ENCODE peak calls at places on chromosomes 16 and 17, in seven cellular contexts. R is stomach, T is transverse colon, F is tibial nerve, U is H1, L is ovary, S is K562. I is an unnamed sample.
A peak's percentile ranks its signal among the peaks of the same experiment; 100 is the strongest.

GRCh38 chr16:75000481-75001081 is 1.8 kb downstream of the ZNRF1 start:
- DNase-seq in R (no peak), T (no peak), F (no peak), U (no peak), L (no peak), S (no peak), I (no peak)

GRCh38 chr16:59543641-59544040 is 809.5 kb upstream of the GOT2 start:
- DNase-seq in R (no peak), T (no peak), F (no peak), U (no peak), L (no peak), S (no peak), I (no peak)

GRCh38 chr16:56841233-56841632 is 23.8 kb upstream of the SLC12A3 start:
- DNase-seq in R (no peak), T (no peak), F (peak; percentile 69), U (no peak), L (no peak), S (no peak), I (no peak)

GRCh38 chr16:31129568-31130335 is 5.8 kb downstream of the PRSS8 start:
- DNase-seq in R (no peak), T (peak; percentile 48), F (no peak), U (no peak), L (peak; percentile 89), S (no peak), I (peak; percentile 91)

GRCh38 chr17:39916918-39917317 is 1.5 kb downstream of the GSDMB start:
- DNase-seq in R (no peak), T (no peak), F (no peak), U (no peak), L (no peak), S (peak; percentile 42), I (no peak)

GRCh38 chr16:53822936-53823529 is 119.1 kb downstream of the FTO start:
- DNase-seq in R (no peak), T (no peak), F (no peak), U (no peak), L (no peak), S (no peak), I (no peak)

GRCh38 chr16:85524630-85525463 is 88.3 kb upstream of the GSE1 start:
- DNase-seq in R (peak; percentile 53), T (no peak), F (peak; percentile 22), U (no peak), L (no peak), S (no peak), I (peak; percentile 91)

GRCh38 chr17:77386502-77387192 is 245.9 kb downstream of the SEC14L1 start:
- DNase-seq in R (no peak), T (no peak), F (no peak), U (no peak), L (no peak), S (no peak), I (no peak)

GRCh38 chr17:2940352-2940751 is 123.1 kb downstream of the OR1D5 start:
- DNase-seq in R (peak; percentile 79), T (no peak), F (no peak), U (no peak), L (no peak), S (no peak), I (no peak)

GRCh38 chr17:35514561-35514960 is 22.9 kb downstream of the SLFN12L start:
- DNase-seq in R (no peak), T (no peak), F (no peak), U (no peak), L (no peak), S (no peak), I (no peak)

GRCh38 chr17:82217530-82218204 is 5.0 kb upstream of the CCDC57 start:
- DNase-seq in R (peak; percentile 63), T (peak; percentile 62), F (no peak), U (no peak), L (no peak), S (peak; percentile 71), I (peak; percentile 90)

GRCh38 chr17:63275318-63275967 is 170.7 kb downstream of the CYB561 start:
- DNase-seq in R (no peak), T (no peak), F (no peak), U (no peak), L (no peak), S (peak; percentile 28), I (no peak)

GRCh38 chr16:55035037-55035436 is 104.4 kb downstream of the IRX5 start:
- DNase-seq in R (peak; percentile 32), T (no peak), F (no peak), U (no peak), L (no peak), S (peak; percentile 54), I (no peak)

GRCh38 chr17:3773511-3773910 is 27.5 kb downstream of the ITGAE start:
- DNase-seq in R (no peak), T (no peak), F (no peak), U (no peak), L (no peak), S (no peak), I (no peak)

GRCh38 chr17:41131979-41132378 is 8.0 kb upstream of the KRTAP4-12 start:
- DNase-seq in R (no peak), T (no peak), F (no peak), U (no peak), L (no peak), S (no peak), I (no peak)

GRCh38 chr17:8581002-8581658 is 49.4 kb downstream of the MYH10 start:
- DNase-seq in R (no peak), T (no peak), F (no peak), U (no peak), L (no peak), S (no peak), I (no peak)

GRCh38 chr17:72392056-72393010 is 271.5 kb downstream of the SOX9 start:
- DNase-seq in R (no peak), T (no peak), F (peak; percentile 59), U (no peak), L (no peak), S (no peak), I (no peak)

GRCh38 chr17:33151565-33151964 is 141.5 kb downstream of the ASIC2 start:
- DNase-seq in R (no peak), T (no peak), F (no peak), U (no peak), L (no peak), S (no peak), I (no peak)

GRCh38 chr16:76681296-76681695 is 404.1 kb downstream of the CNTNAP4 start:
- DNase-seq in R (no peak), T (no peak), F (no peak), U (no peak), L (no peak), S (no peak), I (no peak)

GRCh38 chr16:53501216-53501859 is 1.7 kb downstream of the AKTIP start:
- DNase-seq in R (no peak), T (no peak), F (no peak), U (no peak), L (no peak), S (no peak), I (no peak)

GRCh38 chr17:73498854-73499597 is 145.2 kb downstream of the SDK2 start:
- DNase-seq in R (no peak), T (no peak), F (no peak), U (no peak), L (no peak), S (no peak), I (no peak)

GRCh38 chr17:147796-148740 is 10.7 kb downstream of the SCGB1C2 start:
- DNase-seq in R (peak; percentile 16), T (no peak), F (no peak), U (no peak), L (peak; percentile 24), S (no peak), I (peak; percentile 3)

GRCh38 chr17:31190351-31190750 is 95.6 kb downstream of the NF1 start:
- DNase-seq in R (no peak), T (no peak), F (no peak), U (no peak), L (no peak), S (no peak), I (no peak)

GRCh38 chr17:66715745-66716156 is 119.2 kb upstream of the CACNG5 start:
- DNase-seq in R (no peak), T (no peak), F (peak; percentile 27), U (peak; percentile 33), L (no peak), S (peak; percentile 62), I (no peak)

GRCh38 chr17:77948690-77949114 is 9.8 kb upstream of the TNRC6C start:
- DNase-seq in R (no peak), T (no peak), F (peak; percentile 23), U (no peak), L (no peak), S (no peak), I (peak; percentile 46)

GRCh38 chr17:1460233-1460632 is 4.2 kb upstream of the CRK start:
- DNase-seq in R (peak; percentile 94), T (peak; percentile 81), F (no peak), U (no peak), L (peak; percentile 55), S (no peak), I (peak; percentile 93)

GRCh38 chr17:66541461-66542182 is 239.2 kb downstream of the PRKCA start:
- DNase-seq in R (no peak), T (no peak), F (no peak), U (no peak), L (peak; percentile 49), S (peak; percentile 47), I (no peak)

DNA sequence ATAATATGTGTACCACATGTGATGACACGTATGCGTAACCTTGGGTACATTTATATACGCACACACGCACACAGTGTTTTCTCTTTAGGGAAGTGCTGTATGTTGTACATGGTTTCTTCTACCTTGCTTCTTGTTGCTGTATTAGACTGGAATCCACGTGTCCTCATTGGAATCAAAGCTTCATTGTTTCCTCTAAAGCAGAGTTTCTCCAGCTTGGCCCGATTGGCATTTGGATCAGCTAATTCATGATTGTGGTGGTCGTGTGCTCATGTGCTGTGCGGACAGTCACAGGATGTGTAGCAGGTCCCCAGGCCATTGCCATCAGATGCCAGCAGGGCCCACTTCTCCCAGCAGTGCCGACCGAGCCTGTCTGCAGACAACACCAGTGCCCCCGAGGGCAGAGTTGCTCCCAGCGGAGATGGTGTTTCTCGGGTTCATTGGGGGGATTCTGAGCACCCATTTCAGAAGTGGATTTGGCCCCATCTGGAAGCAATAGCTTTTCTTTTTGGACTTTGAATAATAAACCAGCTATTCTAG is 148.4 kb downstream of the RPTOR start:
- DNase-seq in R (no peak), T (no peak), F (no peak), U (no peak), L (no peak), S (no peak), I (no peak)
- TF ChIP-seq CTCF in R (no peak), T (no peak), F (no peak), U (no peak), L (no peak), S (no peak), I (no peak)

GRCh38 chr16:79090966-79091365 is 509.6 kb downstream of the MAF start:
- DNase-seq in R (no peak), T (no peak), F (no peak), U (no peak), L (no peak), S (no peak), I (no peak)
- H3K4me1 ChIP-seq in R (no peaks in the 10 kb centered on the region), T (no peaks in the 10 kb centered on the region), F (no peaks in the 10 kb centered on the region), U (peaks cover under 1% of the 10 kb centered on the region), L (no peaks in the 10 kb centered on the region), S (no peaks in the 10 kb centered on the region), I (peaks cover 6% of the 10 kb centered on the region)

GRCh38 chr16:26605872-26606271 is 460.9 kb upstream of the C16orf82 start:
- DNase-seq in R (no peak), T (no peak), F (no peak), U (no peak), L (no peak), S (no peak), I (no peak)
- TF ChIP-seq EP300 in R (no peak), T (no peak), F (no peak), U (no peak), L (no peak), S (no peak), I (no peak)

GRCh38 chr16:13875614-13876284 is 44.2 kb upstream of the ERCC4 start:
- DNase-seq in R (no peak), T (no peak), F (no peak), U (no peak), L (no peak), S (no peak), I (no peak)

GRCh38 chr16:13873835-13874438 is 46.0 kb upstream of the ERCC4 start:
- DNase-seq in R (no peak), T (no peak), F (no peak), U (no peak), L (no peak), S (peak; percentile 23), I (no peak)
- TF ChIP-seq CTCF in R (no peak), T (peak; percentile 11), F (no peak), U (peak; percentile 73), L (no peak), S (peak; percentile 69), I (no peak)

I was measured in upper lobe of left lung.